ENCODE peak calls at places on chromosomes 7 and 10, in eight cellular contexts. X is CD4-positive, alpha-beta T cell; Q is tibial artery; F is HepG2; I is heart left ventricle; G is esophagus squamous epithelium; Z is A549; R is breast epithelium. H is an unnamed sample.

GRCh38 chr10:3948843-3949242 is 163.8 kb upstream of the KLF6 start:
- DNase-seq in X (peak), Q (peak), F (no peak), I (no peak), G (no peak), Z (no peak), R (no peak), H (peak)

GRCh38 chr10:69458426-69459100 is 7.3 kb downstream of the TSPAN15 start:
- DNase-seq in X (no peak), Q (peak), F (no peak), I (no peak), G (no peak), Z (no peak), R (no peak), H (no peak)

GRCh38 chr7:70319057-70319456 is 720.8 kb downstream of the AUTS2 start:
- DNase-seq in X (no peak), Q (no peak), F (no peak), I (no peak), G (no peak), Z (no peak), R (no peak), H (no peak)

GRCh38 chr10:29266641-29267040 is 22.2 kb upstream of the LYZL1 start:
- DNase-seq in X (no peak), Q (no peak), F (no peak), I (no peak), G (no peak), Z (no peak), R (no peak), H (no peak)

GRCh38 chr10:67017218-67017617 is 91.4 kb downstream of the LRRTM3 start:
- DNase-seq in X (no peak), Q (no peak), F (no peak), I (no peak), G (no peak), Z (no peak), R (no peak), H (no peak)

GRCh38 chr7:143385891-143386781 is 5.0 kb downstream of the ZYX start:
- DNase-seq in X (no peak), Q (no peak), F (no peak), I (peak), G (no peak), Z (no peak), R (no peak), H (peak)

GRCh38 chr10:22803201-22803895 is 89.0 kb upstream of the PIP4K2A start:
- DNase-seq in X (no peak), Q (no peak), F (no peak), I (no peak), G (no peak), Z (no peak), R (no peak), H (no peak)

GRCh38 chr10:129836253-129836652 is 127.8 kb downstream of the EBF3 start:
- DNase-seq in X (no peak), Q (no peak), F (no peak), I (no peak), G (no peak), Z (no peak), R (peak), H (no peak)

GRCh38 chr7:144027070-144027469 is 21.7 kb upstream of the OR2A5 start:
- DNase-seq in X (no peak), Q (no peak), F (peak), I (no peak), G (no peak), Z (no peak), R (no peak), H (no peak)

GRCh38 chr7:40356312-40356711 is 221.5 kb downstream of the SUGCT start:
- DNase-seq in X (no peak), Q (no peak), F (no peak), I (no peak), G (no peak), Z (no peak), R (no peak), H (no peak)

GRCh38 chr10:119538632-119539358 is 3.7 kb downstream of the RGS10 start:
- DNase-seq in X (peak), Q (no peak), F (no peak), I (no peak), G (no peak), Z (no peak), R (no peak), H (no peak)

GRCh38 chr10:5070648-5071410 is 23.4 kb upstream of the AKR1C3 start:
- DNase-seq in X (no peak), Q (no peak), F (peak), I (no peak), G (no peak), Z (no peak), R (no peak), H (no peak)

GRCh38 chr10:4934391-4934987 is 28.7 kb upstream of the AKR1C1 start:
- DNase-seq in X (no peak), Q (no peak), F (no peak), I (no peak), G (no peak), Z (no peak), R (no peak), H (no peak)

GRCh38 chr7:25432807-25433206 is 204.5 kb upstream of the NPVF start:
- DNase-seq in X (no peak), Q (no peak), F (no peak), I (no peak), G (no peak), Z (no peak), R (no peak), H (no peak)

GRCh38 chr7:52080493-52080892 is 763.9 kb upstream of the COBL start:
- DNase-seq in X (no peak), Q (no peak), F (no peak), I (no peak), G (no peak), Z (no peak), R (no peak), H (no peak)

GRCh38 chr10:57014758-57015157 is 653.7 kb upstream of the ZWINT start:
- DNase-seq in X (no peak), Q (no peak), F (no peak), I (peak), G (no peak), Z (no peak), R (no peak), H (no peak)

GRCh38 chr10:101840741-101841453 is 2.7 kb downstream of the KCNIP2 start:
- DNase-seq in X (peak), Q (peak), F (peak), I (peak), G (no peak), Z (peak), R (peak), H (peak)

GRCh38 chr7:93150200-93150835 is 2.1 kb upstream of the SAMD9L start:
- DNase-seq in X (no peak), Q (no peak), F (no peak), I (no peak), G (no peak), Z (no peak), R (no peak), H (no peak)

GRCh38 chr7:41047789-41048191 is 655.1 kb downstream of the INHBA start:
- DNase-seq in X (no peak), Q (no peak), F (no peak), I (peak), G (no peak), Z (no peak), R (no peak), H (peak)

GRCh38 chr7:41691286-41691966 is 11.5 kb downstream of the INHBA start:
- DNase-seq in X (no peak), Q (no peak), F (no peak), I (no peak), G (no peak), Z (no peak), R (no peak), H (no peak)

GRCh38 chr10:80070068-80070467 is 8.4 kb upstream of the TMEM254 start:
- DNase-seq in X (no peak), Q (no peak), F (no peak), I (peak), G (no peak), Z (no peak), R (no peak), H (no peak)

GRCh38 chr7:76262683-76263402 is 39.6 kb upstream of the HSPB1 start:
- DNase-seq in X (no peak), Q (no peak), F (peak), I (peak), G (no peak), Z (peak), R (no peak), H (no peak)

GRCh38 chr7:24812313-24812945 is 55.2 kb upstream of the GSDME start:
- DNase-seq in X (peak), Q (peak), F (peak), I (peak), G (no peak), Z (peak), R (no peak), H (no peak)

GRCh38 chr7:29288534-29289091 is 94.0 kb downstream of the CHN2 start:
- DNase-seq in X (no peak), Q (no peak), F (no peak), I (no peak), G (no peak), Z (no peak), R (no peak), H (no peak)

GRCh38 chr7:12436896-12437535 is 33.4 kb upstream of the VWDE start:
- DNase-seq in X (no peak), Q (no peak), F (no peak), I (no peak), G (no peak), Z (no peak), R (no peak), H (no peak)

GRCh38 chr7:128247640-128248194 is 6.6 kb downstream of the LEP start:
- DNase-seq in X (no peak), Q (no peak), F (no peak), I (no peak), G (no peak), Z (peak), R (no peak), H (no peak)

GRCh38 chr10:90751107-90751997 is 106.5 kb downstream of the HTR7 start:
- DNase-seq in X (peak), Q (peak), F (peak), I (no peak), G (no peak), Z (peak), R (peak), H (no peak)

GRCh38 chr7:12031638-12032037 is 179.5 kb upstream of the TMEM106B start:
- DNase-seq in X (no peak), Q (no peak), F (no peak), I (no peak), G (no peak), Z (no peak), R (no peak), H (no peak)

DNA sequence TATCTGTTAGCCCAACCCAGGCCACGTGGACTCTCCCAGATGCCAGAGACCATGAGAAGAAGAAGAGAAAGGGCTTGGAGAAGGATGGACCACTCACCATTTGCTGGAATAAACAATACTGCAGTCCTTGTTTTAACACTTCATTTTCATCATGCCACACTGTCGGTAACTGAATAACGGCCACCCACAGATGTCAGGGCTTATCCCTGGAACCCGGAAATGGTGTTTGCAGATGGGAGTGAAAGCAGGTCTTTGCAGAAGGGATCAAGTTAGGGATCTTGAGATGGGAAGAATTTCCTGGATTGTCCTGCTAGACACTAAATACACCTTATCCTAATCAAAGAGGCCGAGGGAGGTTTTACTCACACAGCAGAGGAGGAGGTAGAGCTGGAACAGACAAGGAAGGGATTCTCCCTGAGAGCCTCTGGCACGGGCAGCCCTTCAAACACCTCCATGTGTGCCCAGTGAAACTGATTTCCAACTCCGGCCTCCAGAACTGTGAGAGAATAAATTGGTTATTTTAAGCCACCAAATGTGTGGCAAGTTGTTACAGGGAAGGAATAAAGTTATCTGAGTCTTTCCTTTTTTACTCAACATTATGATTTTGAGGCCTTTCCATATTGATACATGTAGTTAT is 56.3 kb upstream of the SFMBT2 start:
- DNase-seq in X (no peak), Q (no peak), F (no peak), I (no peak), G (no peak), Z (no peak), R (no peak), H (no peak)
- TF ChIP-seq CTCF in X (no peak), Q (no peak), F (no peak), I (no peak), G (no peak), Z (no peak), R (no peak), H (no peak)

DNA sequence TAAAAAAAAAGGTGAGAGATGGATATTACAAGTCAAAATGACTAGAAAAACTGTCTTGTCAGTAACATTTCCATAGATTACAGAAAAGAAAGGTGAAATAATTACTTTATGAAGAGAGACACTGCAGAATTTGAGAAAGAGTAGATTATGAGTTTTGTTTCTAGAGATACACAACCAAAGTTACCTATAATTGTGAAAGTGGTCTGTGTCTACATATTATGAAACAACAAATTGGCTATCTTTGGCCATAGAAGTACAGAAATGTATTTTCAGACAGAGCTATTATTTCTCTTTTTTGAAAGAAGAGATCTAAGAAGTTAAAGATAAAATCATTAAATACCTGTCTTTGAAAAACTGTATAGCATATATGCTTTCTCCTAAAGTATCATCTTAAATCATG is 30.1 kb downstream of the KCND2 start:
- DNase-seq in X (no peak), Q (no peak), F (no peak), I (no peak), G (no peak), Z (no peak), R (no peak), H (no peak)
- H3K27ac ChIP-seq in X (no peak), Q (no peak), F (no peak), I (no peak), G (no peak), Z (no peak), R (no peak), H (no peak)

DNA sequence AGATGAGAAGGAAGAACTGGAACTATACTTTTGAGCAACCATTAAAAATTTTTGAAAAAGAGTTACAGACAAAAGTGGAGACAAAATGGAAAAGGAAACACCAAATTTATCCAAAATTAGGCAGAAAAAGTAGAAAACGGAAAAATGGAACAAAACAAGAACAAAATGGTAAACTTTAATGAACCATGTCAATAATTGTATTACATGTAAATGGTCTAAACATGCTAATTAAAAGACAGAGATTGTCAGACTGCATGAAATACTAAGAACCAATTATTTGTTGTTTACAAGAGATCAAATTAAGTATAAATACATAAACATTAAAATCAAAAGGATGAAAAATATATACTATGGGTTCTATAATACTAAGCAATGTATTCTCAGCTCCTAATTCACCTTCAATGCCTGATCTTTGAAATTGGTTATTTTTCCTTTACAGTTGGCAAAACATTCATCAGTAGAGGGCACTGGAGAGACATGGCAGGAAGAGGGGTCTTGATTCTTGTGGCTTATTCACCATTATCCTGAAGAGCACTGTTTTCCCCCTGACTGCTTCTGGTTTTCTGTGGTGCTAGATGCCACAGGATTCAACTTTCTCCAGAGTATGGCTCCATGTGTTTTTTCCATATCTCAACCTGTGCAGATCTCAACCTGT is 124.9 kb downstream of the ELFN1 start:
- DNase-seq in X (no peak), Q (no peak), F (peak), I (no peak), G (no peak), Z (no peak), R (no peak), H (no peak)
- TF ChIP-seq CTCF in X (no peak), Q (no peak), F (peak), I (no peak), G (no peak), Z (no peak), R (no peak), H (no peak)

DNA sequence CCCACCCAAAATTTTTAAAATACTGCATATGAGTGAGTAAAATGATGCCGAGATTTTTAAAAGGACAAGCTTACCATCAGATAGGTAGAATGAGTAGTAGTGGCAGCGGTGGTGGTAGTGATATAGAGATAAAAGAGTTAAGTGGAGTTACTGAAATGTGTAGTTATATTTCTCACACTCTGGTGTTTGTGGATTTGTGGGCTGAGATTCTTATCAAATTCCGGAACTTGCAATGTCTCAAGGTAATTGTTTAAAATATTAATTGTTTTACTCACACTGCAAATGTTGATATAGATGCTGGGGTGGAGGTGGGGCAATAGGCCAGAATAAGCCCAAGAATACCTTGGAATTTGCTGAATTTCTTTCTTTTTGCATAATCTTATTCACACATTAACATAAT is 12.8 kb upstream of the SGMS1 start:
- DNase-seq in X (no peak), Q (no peak), F (no peak), I (no peak), G (no peak), Z (no peak), R (no peak), H (no peak)
- H3K27ac ChIP-seq in X (no peak), Q (no peak), F (no peak), I (no peak), G (no peak), Z (no peak), R (no peak), H (no peak)

GRCh38 chr7:16433568-16434122 is 12.3 kb upstream of the CRPPA start:
- DNase-seq in X (no peak), Q (no peak), F (no peak), I (no peak), G (no peak), Z (no peak), R (no peak), H (no peak)

GRCh38 chr7:16428672-16429071 is 7.3 kb upstream of the CRPPA start:
- DNase-seq in X (no peak), Q (no peak), F (no peak), I (no peak), G (no peak), Z (no peak), R (no peak), H (no peak)

GRCh38 chr7:16432425-16432731 is 11.0 kb upstream of the CRPPA start:
- DNase-seq in X (no peak), Q (no peak), F (no peak), I (no peak), G (no peak), Z (no peak), R (no peak), H (no peak)

GRCh38 chr7:16430133-16430532 is 8.8 kb upstream of the CRPPA start:
- DNase-seq in X (no peak), Q (no peak), F (no peak), I (no peak), G (no peak), Z (no peak), R (no peak), H (no peak)

GRCh38 chr7:16431646-16432424 is 10.5 kb upstream of the CRPPA start:
- DNase-seq in X (no peak), Q (no peak), F (peak), I (no peak), G (no peak), Z (peak), R (no peak), H (no peak)
- TF ChIP-seq CTCF in X (peak), Q (no peak), F (peak), I (peak), G (peak), Z (peak), R (peak), H (peak)

GRCh38 chr7:44430054-44430453 is 60.4 kb downstream of the NUDCD3 start:
- DNase-seq in X (no peak), Q (no peak), F (no peak), I (no peak), G (no peak), Z (no peak), R (no peak), H (no peak)

GRCh38 chr7:44433255-44434022 is 57.0 kb downstream of the NUDCD3 start:
- DNase-seq in X (no peak), Q (no peak), F (no peak), I (no peak), G (no peak), Z (no peak), R (no peak), H (no peak)

GRCh38 chr7:44432381-44432977 is 58.0 kb downstream of the NUDCD3 start:
- DNase-seq in X (no peak), Q (no peak), F (no peak), I (no peak), G (no peak), Z (no peak), R (no peak), H (no peak)

GRCh38 chr7:44434201-44434600 is 56.3 kb downstream of the NUDCD3 start:
- DNase-seq in X (no peak), Q (no peak), F (no peak), I (peak), G (no peak), Z (no peak), R (no peak), H (no peak)

DNA sequence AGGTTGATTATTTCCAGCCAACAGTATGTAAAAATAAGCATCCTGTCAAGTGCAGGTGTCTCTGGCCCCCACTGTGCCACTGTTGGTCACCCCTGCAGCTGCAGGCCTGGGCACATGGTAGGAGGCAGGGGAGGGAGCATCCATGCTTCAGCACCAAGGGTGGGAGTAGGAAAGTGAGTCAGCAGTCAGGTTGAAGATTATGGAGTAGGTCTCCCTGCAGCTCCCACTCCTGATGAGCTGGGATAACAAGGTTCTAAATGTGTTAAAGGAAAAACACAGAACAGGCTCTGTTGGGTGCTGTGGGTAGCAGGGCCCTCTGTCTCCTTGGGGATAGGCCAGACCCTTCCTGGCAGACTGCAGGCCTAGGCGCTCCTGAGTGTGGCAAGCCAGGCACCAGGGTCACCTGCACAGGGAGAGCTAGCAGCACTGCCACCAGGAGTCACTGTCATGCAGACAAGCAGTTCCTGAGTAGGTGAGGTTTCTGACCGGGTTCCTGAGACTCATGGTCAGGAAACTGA is 59.3 kb downstream of the NUDCD3 start:
- DNase-seq in X (no peak), Q (no peak), F (peak), I (peak), G (no peak), Z (no peak), R (no peak), H (no peak)
- H3K27ac ChIP-seq in X (no peak), Q (no peak), F (no peak), I (no peak), G (no peak), Z (no peak), R (no peak), H (peak)

H was measured in right atrium auricular region.